ENCODE peak calls at places on chromosome 17, in ten cellular contexts. Z is A673, V is lung, C is transverse colon, Y is astrocyte of the spinal cord, E is osteoblast, A is neural progenitor cell, M is AG09309, T is Panc1, X is upper lobe of right lung. Q is an unnamed sample.

GRCh38 chr17:63816669-63817068 is 10.6 kb upstream of the PSMC5 start:
- DNase-seq in Z (no peak), V (no peak), C (no peak), Y (no peak), E (no peak), A (no peak), M (no peak), T (no peak), X (no peak), Q (no peak)

GRCh38 chr17:16971458-16972338 is at the start of gene TNFRSF13B:
- DNase-seq in Z (no peak), V (no peak), C (peak), Y (no peak), E (no peak), A (no peak), M (no peak), T (no peak), X (no peak), Q (no peak)

GRCh38 chr17:49393491-49394255 is 21.0 kb downstream of the PHB1 start:
- DNase-seq in Z (peak), V (no peak), C (no peak), Y (no peak), E (no peak), A (no peak), M (no peak), T (no peak), X (no peak), Q (no peak)

GRCh38 chr17:4579678-4580077 is 4.7 kb upstream of the SMTNL2 start:
- DNase-seq in Z (no peak), V (no peak), C (no peak), Y (no peak), E (no peak), A (no peak), M (no peak), T (no peak), X (peak), Q (no peak)

GRCh38 chr17:17868637-17869522 is 32.1 kb upstream of the SREBF1 start:
- DNase-seq in Z (peak), V (no peak), C (no peak), Y (peak), E (peak), A (peak), M (no peak), T (no peak), X (no peak), Q (no peak)

GRCh38 chr17:27577124-27577761 is 53.7 kb upstream of the LGALS9 start:
- DNase-seq in Z (no peak), V (no peak), C (no peak), Y (peak), E (peak), A (peak), M (no peak), T (no peak), X (no peak), Q (no peak)

GRCh38 chr17:62705116-62705515 is 77.6 kb downstream of the MRC2 start:
- DNase-seq in Z (no peak), V (no peak), C (no peak), Y (no peak), E (peak), A (peak), M (no peak), T (no peak), X (no peak), Q (peak)

GRCh38 chr17:19508327-19508867 is 25.3 kb upstream of the SLC47A1 start:
- DNase-seq in Z (no peak), V (peak), C (peak), Y (no peak), E (no peak), A (peak), M (no peak), T (no peak), X (peak), Q (no peak)

GRCh38 chr17:46733837-46734516 is 84.5 kb downstream of the WNT3 start:
- DNase-seq in Z (no peak), V (no peak), C (no peak), Y (peak), E (no peak), A (no peak), M (peak), T (no peak), X (no peak), Q (no peak)

GRCh38 chr17:60390881-60391418 is 983 bp downstream of the USP32 start:
- DNase-seq in Z (peak), V (no peak), C (peak), Y (peak), E (peak), A (peak), M (no peak), T (no peak), X (no peak), Q (no peak)

GRCh38 chr17:2957631-2958286 is 105.6 kb downstream of the OR1D5 start:
- DNase-seq in Z (no peak), V (no peak), C (no peak), Y (peak), E (no peak), A (no peak), M (no peak), T (no peak), X (peak), Q (no peak)

GRCh38 chr17:82787081-82787848 is 35.4 kb downstream of the TBCD start:
- DNase-seq in Z (no peak), V (no peak), C (peak), Y (peak), E (peak), A (no peak), M (peak), T (no peak), X (no peak), Q (no peak)

GRCh38 chr17:55149485-55149884 is 115.3 kb upstream of the HLF start:
- DNase-seq in Z (no peak), V (no peak), C (no peak), Y (no peak), E (no peak), A (no peak), M (no peak), T (no peak), X (no peak), Q (no peak)

GRCh38 chr17:46756061-46756735 is 62.3 kb downstream of the WNT3 start:
- DNase-seq in Z (no peak), V (no peak), C (no peak), Y (no peak), E (no peak), A (no peak), M (no peak), T (no peak), X (no peak), Q (no peak)

GRCh38 chr17:38455288-38455915 is 27.1 kb downstream of the ARHGAP23 start:
- DNase-seq in Z (no peak), V (no peak), C (no peak), Y (no peak), E (peak), A (peak), M (no peak), T (no peak), X (no peak), Q (peak)

GRCh38 chr17:11628374-11628773 is 30.1 kb downstream of the DNAH9 start:
- DNase-seq in Z (no peak), V (no peak), C (no peak), Y (no peak), E (no peak), A (peak), M (no peak), T (no peak), X (no peak), Q (no peak)

GRCh38 chr17:76327689-76328088 is 19.6 kb upstream of the QRICH2 start:
- DNase-seq in Z (no peak), V (peak), C (no peak), Y (no peak), E (no peak), A (no peak), M (no peak), T (no peak), X (no peak), Q (no peak)

GRCh38 chr17:61466246-61466645 is 14.0 kb downstream of the TBX4 start:
- DNase-seq in Z (no peak), V (no peak), C (no peak), Y (no peak), E (no peak), A (no peak), M (no peak), T (no peak), X (peak), Q (no peak)

GRCh38 chr17:16446338-16446983 is 31.1 kb downstream of the TRPV2 start:
- DNase-seq in Z (no peak), V (no peak), C (no peak), Y (no peak), E (peak), A (no peak), M (no peak), T (no peak), X (no peak), Q (peak)

GRCh38 chr17:80270836-80271235 is 10.2 kb downstream of the RNF213 start:
- DNase-seq in Z (peak), V (no peak), C (no peak), Y (no peak), E (peak), A (peak), M (no peak), T (no peak), X (no peak), Q (no peak)

GRCh38 chr17:66466933-66467367 is 164.5 kb downstream of the PRKCA start:
- DNase-seq in Z (peak), V (peak), C (peak), Y (peak), E (peak), A (no peak), M (peak), T (peak), X (no peak), Q (peak)

GRCh38 chr17:17472333-17472920 is 4.4 kb upstream of the MED9 start:
- DNase-seq in Z (no peak), V (no peak), C (no peak), Y (no peak), E (no peak), A (peak), M (no peak), T (no peak), X (no peak), Q (no peak)

GRCh38 chr17:74864866-74865395 is 5.2 kb upstream of the GRIN2C start:
- DNase-seq in Z (peak), V (peak), C (peak), Y (peak), E (peak), A (peak), M (no peak), T (peak), X (peak), Q (no peak)

GRCh38 chr17:71081666-71082065 is 912.3 kb downstream of the KCNJ2 start:
- DNase-seq in Z (no peak), V (no peak), C (no peak), Y (no peak), E (no peak), A (no peak), M (no peak), T (no peak), X (no peak), Q (no peak)

GRCh38 chr17:69326302-69327059 is 452 bp downstream of the ABCA5 start:
- DNase-seq in Z (peak), V (no peak), C (no peak), Y (peak), E (peak), A (no peak), M (no peak), T (no peak), X (no peak), Q (peak)

GRCh38 chr17:79614248-79614647 is 3.4 kb upstream of the RBFOX3 start:
- DNase-seq in Z (no peak), V (no peak), C (no peak), Y (no peak), E (peak), A (no peak), M (no peak), T (no peak), X (no peak), Q (no peak)

GRCh38 chr17:15238064-15238463 is 27.1 kb downstream of the PMP22 start:
- DNase-seq in Z (no peak), V (no peak), C (no peak), Y (no peak), E (no peak), A (no peak), M (no peak), T (no peak), X (no peak), Q (no peak)

GRCh38 chr17:78159575-78160158 is 8.7 kb upstream of the SYNGR2 start:
- DNase-seq in Z (no peak), V (no peak), C (no peak), Y (peak), E (peak), A (no peak), M (peak), T (no peak), X (no peak), Q (peak)

GRCh38 chr17:78774956-78775571 is 7.0 kb downstream of the CYTH1 start:
- DNase-seq in Z (no peak), V (no peak), C (peak), Y (no peak), E (no peak), A (no peak), M (no peak), T (no peak), X (no peak), Q (no peak)

GRCh38 chr17:44749076-44750020 is 9.4 kb upstream of the ADAM11 start:
- DNase-seq in Z (no peak), V (no peak), C (no peak), Y (no peak), E (no peak), A (no peak), M (no peak), T (no peak), X (no peak), Q (peak)
- H3K4me3 ChIP-seq in Z (no peak), V (no peak), C (no peak), Y (no peak), E (no peak), A (no peak), M (no peak), T (no peak), X (no peak), Q (no peak)

DNA sequence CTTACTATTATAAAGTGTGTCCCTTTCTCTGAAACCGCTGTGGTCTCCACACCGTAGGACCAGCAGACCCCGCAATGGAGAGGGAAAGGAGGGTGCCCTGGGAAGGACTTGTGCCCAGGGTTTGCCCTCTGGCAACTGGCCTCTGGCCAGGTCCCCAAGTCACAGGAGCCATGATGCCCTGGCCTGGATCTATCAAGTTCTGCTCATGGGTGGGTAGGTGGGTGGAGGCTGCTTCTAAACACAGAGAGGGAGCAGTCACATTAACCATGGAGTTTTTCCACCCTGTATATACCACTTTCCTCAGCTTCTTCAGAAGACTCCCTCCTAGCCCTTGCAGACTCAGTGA is 9.4 kb upstream of the NEUROD2 start:
- DNase-seq in Z (no peak), V (no peak), C (no peak), Y (no peak), E (no peak), A (no peak), M (no peak), T (no peak), X (no peak), Q (no peak)
- H3K4me3 ChIP-seq in Z (no peak), V (no peak), C (no peak), Y (no peak), E (peak), A (no peak), M (no peak), T (no peak), X (peak), Q (no peak)

GRCh38 chr17:8063761-8064589 is 23.5 kb downstream of the ALOX12B start:
- DNase-seq in Z (no peak), V (no peak), C (no peak), Y (no peak), E (peak), A (no peak), M (no peak), T (no peak), X (peak), Q (no peak)

GRCh38 chr17:8064590-8065019 is 22.9 kb downstream of the ALOX12B start:
- DNase-seq in Z (no peak), V (no peak), C (no peak), Y (no peak), E (peak), A (no peak), M (no peak), T (no peak), X (peak), Q (no peak)

GRCh38 chr17:8060274-8060673 is 21.4 kb downstream of the ALOX15B start:
- DNase-seq in Z (peak), V (peak), C (peak), Y (peak), E (peak), A (peak), M (peak), T (peak), X (peak), Q (no peak)

GRCh38 chr17:8062435-8062806 is 23.6 kb downstream of the ALOX15B start:
- DNase-seq in Z (no peak), V (no peak), C (no peak), Y (peak), E (peak), A (no peak), M (no peak), T (no peak), X (no peak), Q (no peak)

DNA sequence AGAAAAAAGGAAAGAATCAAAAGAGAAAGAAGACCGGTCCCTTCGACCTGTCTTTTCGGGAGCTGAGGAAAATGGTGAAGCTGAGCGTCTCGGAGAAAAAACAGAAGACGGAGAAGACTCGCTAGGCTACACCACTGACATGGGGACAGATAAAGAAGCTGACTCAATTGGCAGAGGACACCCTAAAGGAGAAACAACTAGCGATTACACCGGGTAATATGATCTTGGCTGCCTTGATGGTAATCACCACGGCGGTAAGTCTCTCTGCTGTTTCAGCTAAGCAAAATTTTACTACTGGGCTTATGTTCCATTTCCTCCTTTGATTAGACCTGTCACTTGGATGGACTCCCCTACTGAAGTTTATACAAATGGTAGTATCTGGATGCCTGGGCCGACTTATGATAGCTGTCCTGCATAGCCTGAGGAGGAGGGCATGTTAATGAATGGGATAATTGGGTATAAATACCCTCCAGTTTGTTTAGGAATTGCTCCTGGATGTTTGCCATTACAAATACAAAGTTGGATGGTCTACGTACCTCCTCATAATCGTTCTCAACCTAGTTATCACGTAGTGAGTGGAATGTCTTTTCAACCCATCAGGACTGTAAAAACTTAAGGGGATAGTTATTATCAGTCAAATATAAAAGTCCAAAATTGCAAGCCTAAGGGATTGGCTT is 24.1 kb downstream of the ALOX15B start:
- DNase-seq in Z (no peak), V (no peak), C (no peak), Y (no peak), E (peak), A (no peak), M (no peak), T (no peak), X (no peak), Q (no peak)
- H3K4me3 ChIP-seq in Z (peak), V (no peak), C (peak), Y (no peak), E (peak), A (peak), M (no peak), T (no peak), X (no peak), Q (peak)

DNA sequence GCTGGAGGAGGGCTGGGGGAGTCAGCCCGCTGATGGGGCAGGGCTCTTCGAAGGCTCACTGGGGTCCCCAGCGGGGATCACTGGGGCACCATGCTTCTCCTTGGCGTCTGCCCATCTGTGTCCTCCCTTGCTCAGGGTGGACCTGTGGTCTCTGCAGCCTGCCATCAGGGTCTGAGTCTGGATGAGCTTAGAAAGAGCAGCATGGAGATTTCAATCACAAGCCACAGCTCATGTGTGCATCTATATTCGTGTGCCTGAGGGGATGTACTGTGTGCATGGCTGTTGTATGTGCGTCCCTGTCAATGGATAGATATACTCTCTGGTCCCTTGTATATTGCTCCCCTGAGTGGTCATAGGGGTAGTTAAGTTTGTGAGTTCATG is 126.6 kb upstream of the SDK2 start:
- DNase-seq in Z (no peak), V (no peak), C (no peak), Y (no peak), E (no peak), A (no peak), M (no peak), T (no peak), X (no peak), Q (no peak)
- H3K4me3 ChIP-seq in Z (no peak), V (no peak), C (no peak), Y (no peak), E (no peak), A (no peak), M (no peak), T (no peak), X (no peak), Q (no peak)

DNA sequence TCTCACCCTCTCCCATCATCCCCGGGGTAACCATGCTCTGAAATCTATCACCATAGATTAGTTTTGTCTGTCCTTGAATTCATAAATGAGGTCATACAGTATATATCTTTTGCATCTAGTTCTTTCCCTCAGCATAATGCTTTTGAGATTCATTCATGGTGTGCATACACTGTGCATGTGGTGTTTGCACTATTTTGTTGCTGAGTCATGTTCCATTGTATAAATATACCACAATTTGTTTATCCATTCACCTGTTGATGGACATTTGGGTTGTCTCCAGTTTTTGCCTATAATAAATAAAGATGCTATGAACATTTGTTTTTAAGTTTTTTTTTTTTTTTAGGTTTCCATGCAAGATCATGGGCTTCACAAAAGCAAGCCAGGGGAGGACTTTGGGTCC is 34.2 kb upstream of the NLRP1 start:
- DNase-seq in Z (no peak), V (no peak), C (no peak), Y (no peak), E (no peak), A (no peak), M (no peak), T (peak), X (no peak), Q (no peak)
- H3K4me3 ChIP-seq in Z (no peak), V (no peak), C (no peak), Y (no peak), E (no peak), A (no peak), M (no peak), T (no peak), X (no peak), Q (no peak)

Q was measured in RWPE2.